ENCODE peak calls at places on chromosomes 5 and 9, in ten cellular contexts. U is endothelial cell; J is body of pancreas; E is astrocyte of the cerebellum; L is endodermal cell; A is CD4-positive, alpha-beta T cell; V is GM23338; R is sigmoid colon; K is nephron progenitor cell; C is WERI-Rb-1. M is an unnamed sample.

GRCh38 chr9:138016406-138017187 is 139.0 kb downstream of the CACNA1B start:
- DNase-seq in U (no peak), J (no peak), E (no peak), L (no peak), A (no peak), V (no peak), R (no peak), K (no peak), C (no peak), M (peak)

GRCh38 chr9:1619915-1620705 is 395.0 kb upstream of the SMARCA2 start:
- DNase-seq in U (no peak), J (no peak), E (no peak), L (no peak), A (no peak), V (peak), R (no peak), K (no peak), C (no peak), M (no peak)

GRCh38 chr5:170597109-170597741 is 93.4 kb downstream of the KCNIP1 start:
- DNase-seq in U (no peak), J (peak), E (no peak), L (no peak), A (no peak), V (no peak), R (peak), K (no peak), C (no peak), M (no peak)

GRCh38 chr5:132451387-132451786 is 39.2 kb downstream of the IRF1 start:
- DNase-seq in U (no peak), J (no peak), E (no peak), L (peak), A (no peak), V (no peak), R (no peak), K (no peak), C (no peak), M (no peak)

GRCh38 chr9:37410969-37411785 is 11.3 kb upstream of the GRHPR start:
- DNase-seq in U (peak), J (no peak), E (no peak), L (peak), A (no peak), V (peak), R (no peak), K (no peak), C (no peak), M (no peak)

GRCh38 chr9:1453636-1454035 is 403.5 kb downstream of the DMRT2 start:
- DNase-seq in U (no peak), J (no peak), E (no peak), L (no peak), A (no peak), V (peak), R (no peak), K (no peak), C (no peak), M (no peak)

GRCh38 chr5:16855475-16855874 is 80.6 kb downstream of the MYO10 start:
- DNase-seq in U (peak), J (peak), E (no peak), L (no peak), A (no peak), V (peak), R (no peak), K (no peak), C (peak), M (no peak)

GRCh38 chr5:104179057-104179456 is 616.5 kb upstream of the NUDT12 start:
- DNase-seq in U (peak), J (peak), E (peak), L (peak), A (no peak), V (peak), R (no peak), K (peak), C (peak), M (no peak)

GRCh38 chr9:15541862-15542261 is 11.0 kb upstream of the CCDC171 start:
- DNase-seq in U (no peak), J (no peak), E (no peak), L (no peak), A (no peak), V (no peak), R (no peak), K (no peak), C (peak), M (no peak)

GRCh38 chr9:129867138-129868032 is 32.1 kb downstream of the USP20 start:
- DNase-seq in U (no peak), J (no peak), E (no peak), L (peak), A (no peak), V (peak), R (no peak), K (no peak), C (no peak), M (no peak)

GRCh38 chr9:70880523-70880922 is 240.9 kb downstream of the TRPM3 start:
- DNase-seq in U (no peak), J (no peak), E (no peak), L (no peak), A (no peak), V (no peak), R (no peak), K (no peak), C (no peak), M (no peak)

GRCh38 chr5:68196876-68197275 is 18.7 kb upstream of the PIK3R1 start:
- DNase-seq in U (no peak), J (peak), E (no peak), L (no peak), A (no peak), V (no peak), R (peak), K (no peak), C (no peak), M (peak)

GRCh38 chr5:66884589-66885228 is 288.5 kb downstream of the MAST4 start:
- DNase-seq in U (no peak), J (no peak), E (no peak), L (no peak), A (no peak), V (no peak), R (no peak), K (no peak), C (no peak), M (no peak)

GRCh38 chr5:77640577-77641396 is 2.3 kb upstream of the OTP start:
- DNase-seq in U (no peak), J (no peak), E (no peak), L (peak), A (no peak), V (peak), R (no peak), K (peak), C (no peak), M (no peak)

GRCh38 chr9:134473353-134474057 is 147.2 kb downstream of the RXRA start:
- DNase-seq in U (no peak), J (no peak), E (no peak), L (no peak), A (no peak), V (no peak), R (no peak), K (no peak), C (no peak), M (no peak)

GRCh38 chr5:125059255-125060050 is 313.0 kb upstream of the ZNF608 start:
- DNase-seq in U (no peak), J (no peak), E (peak), L (no peak), A (no peak), V (no peak), R (no peak), K (no peak), C (no peak), M (no peak)

GRCh38 chr5:50595199-50595598 is 71.2 kb upstream of the PARP8 start:
- DNase-seq in U (no peak), J (no peak), E (peak), L (no peak), A (no peak), V (no peak), R (no peak), K (no peak), C (no peak), M (no peak)

DNA sequence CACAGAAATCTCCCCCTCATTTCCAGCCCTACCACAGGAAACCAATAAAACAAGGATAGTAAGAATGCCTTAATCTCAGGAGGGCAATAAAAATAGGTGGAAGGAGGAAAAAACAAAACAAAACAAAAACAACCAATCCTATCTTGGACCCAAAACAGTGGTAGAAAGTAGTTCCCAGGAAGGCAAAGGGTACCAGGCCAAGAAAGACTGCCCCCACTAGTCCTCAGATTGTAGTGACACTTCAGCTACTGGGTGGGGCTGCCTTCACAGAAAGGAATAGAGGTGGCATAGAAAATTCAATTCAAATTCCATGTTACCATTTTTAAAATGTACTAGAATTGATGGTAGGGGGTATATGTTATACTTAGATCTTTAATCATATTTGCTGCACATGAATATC is 59.3 kb downstream of the DPYSL3 start:
- DNase-seq in U (no peak), J (no peak), E (no peak), L (no peak), A (no peak), V (peak), R (no peak), K (no peak), C (no peak), M (no peak)
- TF ChIP-seq CTCF in U (no peak), J (no peak), E (no peak), L (peak), A (no peak), V (peak), R (no peak), K (no peak), C (peak), M (no peak)

GRCh38 chr5:156819967-156820581 is 30.0 kb upstream of the PPP1R2B start:
- DNase-seq in U (no peak), J (no peak), E (no peak), L (peak), A (no peak), V (no peak), R (no peak), K (no peak), C (peak), M (no peak)

GRCh38 chr5:156824241-156824640 is 25.9 kb upstream of the PPP1R2B start:
- DNase-seq in U (no peak), J (no peak), E (no peak), L (no peak), A (no peak), V (no peak), R (no peak), K (no peak), C (no peak), M (no peak)

GRCh38 chr5:156825688-156826087 is 24.4 kb upstream of the PPP1R2B start:
- DNase-seq in U (no peak), J (no peak), E (no peak), L (no peak), A (no peak), V (no peak), R (no peak), K (no peak), C (no peak), M (no peak)

GRCh38 chr5:156826150-156826549 is 23.9 kb upstream of the PPP1R2B start:
- DNase-seq in U (no peak), J (no peak), E (no peak), L (no peak), A (no peak), V (no peak), R (no peak), K (no peak), C (no peak), M (no peak)

GRCh38 chr5:156824800-156825199 is 25.3 kb upstream of the PPP1R2B start:
- DNase-seq in U (peak), J (peak), E (peak), L (peak), A (no peak), V (peak), R (no peak), K (no peak), C (peak), M (no peak)
- TF ChIP-seq CTCF in U (peak), J (peak), E (peak), L (peak), A (no peak), V (peak), R (peak), K (peak), C (peak), M (no peak)

DNA sequence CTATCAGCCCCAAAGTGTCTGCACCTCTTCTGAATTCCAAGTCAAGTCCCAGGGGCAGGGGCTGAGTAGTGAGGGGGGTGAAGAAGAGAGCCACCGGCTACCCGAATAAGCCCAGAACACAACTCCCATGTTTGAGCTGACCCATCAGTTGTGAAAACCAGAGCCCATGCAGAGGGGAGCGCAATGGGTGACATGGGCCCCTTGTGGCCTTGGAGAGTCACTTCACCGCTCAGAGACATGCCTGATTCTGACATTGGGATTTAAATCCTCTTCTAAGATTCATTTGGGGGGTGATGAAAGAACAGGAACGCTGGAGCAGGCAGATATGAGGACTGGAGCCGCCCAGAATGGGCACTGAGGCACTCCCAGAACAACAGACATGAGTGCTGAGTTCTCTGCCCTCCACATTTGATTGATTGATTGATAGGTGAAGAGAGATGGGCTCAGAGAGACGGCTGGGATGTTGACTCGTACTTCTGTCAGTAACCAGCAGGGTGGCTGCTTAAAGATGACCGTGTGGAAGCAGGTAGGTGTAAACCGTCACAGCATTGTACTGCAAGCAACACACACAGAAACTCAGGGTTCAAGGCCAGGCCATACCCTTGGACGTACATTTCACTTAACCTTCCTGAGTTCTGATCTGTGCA is 74.3 kb downstream of the GPR21 start:
- DNase-seq in U (no peak), J (no peak), E (no peak), L (peak), A (no peak), V (peak), R (no peak), K (no peak), C (no peak), M (no peak)
- TF ChIP-seq CTCF in U (peak), J (no peak), E (no peak), L (peak), A (no peak), V (no peak), R (no peak), K (no peak), C (no peak), M (no peak)

GRCh38 chr5:158755971-158756370 is 343.7 kb downstream of the EBF1 start:
- DNase-seq in U (no peak), J (no peak), E (peak), L (no peak), A (no peak), V (no peak), R (no peak), K (no peak), C (no peak), M (no peak)

GRCh38 chr5:158758666-158759065 is 341.1 kb downstream of the EBF1 start:
- DNase-seq in U (no peak), J (no peak), E (no peak), L (no peak), A (no peak), V (no peak), R (no peak), K (no peak), C (no peak), M (no peak)

GRCh38 chr5:158759276-158759675 is 340.4 kb downstream of the EBF1 start:
- DNase-seq in U (no peak), J (no peak), E (no peak), L (no peak), A (no peak), V (no peak), R (no peak), K (no peak), C (no peak), M (no peak)

GRCh38 chr5:158755221-158755620 is 344.5 kb downstream of the EBF1 start:
- DNase-seq in U (no peak), J (no peak), E (no peak), L (no peak), A (no peak), V (no peak), R (no peak), K (no peak), C (no peak), M (no peak)

GRCh38 chr5:158756873-158757272 is 342.8 kb downstream of the EBF1 start:
- DNase-seq in U (no peak), J (no peak), E (no peak), L (peak), A (no peak), V (peak), R (no peak), K (no peak), C (no peak), M (no peak)
- TF ChIP-seq CTCF in U (no peak), J (no peak), E (peak), L (peak), A (no peak), V (peak), R (no peak), K (no peak), C (no peak), M (no peak)